ENCODE peak calls at places on chromosomes 6 and 20, in eight cellular contexts. G is sigmoid colon, O is breast epithelium, H is stomach, V is H1, J is suprapubic skin, C is GM12878, L is prostate gland. E is an unnamed sample.

GRCh38 chr6:168627798-168628551 is 187.0 kb downstream of the SMOC2 start:
- DNase-seq in V (no peak), C (no peak), J (no peak), O (no peak), G (peak), H (no peak), L (no peak), E (no peak)

GRCh38 chr20:8667306-8667705 is 401.6 kb upstream of the PLCB4 start:
- DNase-seq in J (no peak), H (no peak), L (no peak), V (no peak), C (no peak), G (no peak), O (no peak), E (no peak)

GRCh38 chr6:103002282-103002681 is 1608.8 kb downstream of the GRIK2 start:
- DNase-seq in G (no peak), O (no peak), V (no peak), J (no peak), H (no peak), C (no peak), L (no peak), E (no peak)

GRCh38 chr6:33276864-33277662 is at the start of gene B3GALT4:
- DNase-seq in O (peak), C (peak), V (peak), G (peak), H (peak), J (peak), L (peak), E (peak)

GRCh38 chr6:152642578-152643375 is 5.6 kb upstream of the SYNE1 start:
- DNase-seq in J (no peak), C (no peak), L (peak), V (peak), H (peak), G (no peak), O (no peak), E (peak)

GRCh38 chr6:79070206-79070825 is 7.7 kb downstream of the PHIP start:
- DNase-seq in G (no peak), H (no peak), L (no peak), V (no peak), O (no peak), C (no peak), J (no peak), E (no peak)

GRCh38 chr20:63023071-63023835 is 16.5 kb upstream of the BHLHE23 start:
- DNase-seq in V (no peak), L (no peak), G (no peak), J (no peak), O (no peak), C (no peak), H (no peak), E (no peak)

GRCh38 chr6:151087861-151088598 is 151.7 kb upstream of the AKAP12 start:
- DNase-seq in H (no peak), J (no peak), L (no peak), V (no peak), C (no peak), O (no peak), G (no peak), E (no peak)

GRCh38 chr6:5028301-5028700 is 24.5 kb upstream of the RPP40 start:
- DNase-seq in V (no peak), H (no peak), O (no peak), L (no peak), G (no peak), C (no peak), J (no peak), E (no peak)

GRCh38 chr6:148501178-148501590 is 158.5 kb downstream of the SASH1 start:
- DNase-seq in V (no peak), C (no peak), L (no peak), G (peak), O (no peak), H (no peak), J (no peak), E (no peak)

GRCh38 chr6:2109796-2110195 is 135.6 kb downstream of the GMDS start:
- DNase-seq in O (no peak), J (no peak), L (no peak), V (no peak), C (no peak), H (no peak), G (no peak), E (no peak)

GRCh38 chr20:38617011-38617829 is 15.6 kb downstream of the ARHGAP40 start:
- DNase-seq in C (no peak), L (no peak), G (no peak), V (no peak), H (no peak), J (no peak), O (peak), E (no peak)

GRCh38 chr6:89612121-89612520 is 26.4 kb downstream of the LYRM2 start:
- DNase-seq in C (no peak), J (no peak), H (no peak), O (no peak), V (peak), G (no peak), L (no peak), E (no peak)

GRCh38 chr20:21513881-21514540 is at the start of gene NKX2-2:
- DNase-seq in G (no peak), V (no peak), C (no peak), H (no peak), L (no peak), J (no peak), O (no peak), E (peak)

GRCh38 chr6:52749546-52750152 is 13.6 kb downstream of the GSTA2 start:
- DNase-seq in O (no peak), J (no peak), L (no peak), C (no peak), V (no peak), H (no peak), G (no peak), E (no peak)

GRCh38 chr6:127030111-127030510 is 88.4 kb upstream of the RSPO3 start:
- DNase-seq in G (no peak), O (no peak), V (no peak), H (no peak), L (no peak), C (no peak), J (no peak), E (no peak)

GRCh38 chr6:15638373-15638772 is 24.5 kb downstream of the DTNBP1 start:
- DNase-seq in G (no peak), J (no peak), H (no peak), O (no peak), V (no peak), C (no peak), L (no peak), E (no peak)

GRCh38 chr6:44422534-44422933 is 35.0 kb downstream of the CDC5L start:
- DNase-seq in V (no peak), L (no peak), J (no peak), O (no peak), H (no peak), C (no peak), G (no peak), E (no peak)

GRCh38 chr6:142756215-142756630 is 188.8 kb downstream of the HIVEP2 start:
- DNase-seq in O (no peak), V (no peak), L (no peak), C (no peak), J (no peak), G (no peak), H (no peak), E (no peak)

GRCh38 chr20:37347891-37348642 is 2.1 kb downstream of the SRC start:
- DNase-seq in H (no peak), L (no peak), J (peak), V (no peak), G (peak), O (no peak), C (no peak), E (no peak)

GRCh38 chr6:159098636-159099106 is 53.9 kb upstream of the TAGAP start:
- DNase-seq in C (no peak), J (no peak), V (no peak), H (no peak), L (no peak), O (no peak), G (no peak), E (peak)

GRCh38 chr6:140051521-140052455 is 677.3 kb upstream of the CITED2 start:
- DNase-seq in C (no peak), J (no peak), H (no peak), G (no peak), L (no peak), V (no peak), O (no peak), E (no peak)

GRCh38 chr6:139257821-139258398 is 33.9 kb downstream of the TXLNB start:
- DNase-seq in V (no peak), O (no peak), L (no peak), G (no peak), J (no peak), H (no peak), C (no peak), E (no peak)

GRCh38 chr20:21808863-21809664 is 103.6 kb downstream of the PAX1 start:
- DNase-seq in L (peak), J (no peak), C (no peak), V (peak), G (no peak), H (peak), O (peak), E (peak)

GRCh38 chr6:56062856-56063255 is 184.5 kb downstream of the COL21A1 start:
- DNase-seq in H (no peak), G (no peak), J (no peak), C (no peak), V (no peak), L (no peak), O (no peak), E (no peak)

GRCh38 chr6:83270971-83271714 is 78.0 kb downstream of the RWDD2A start:
- DNase-seq in G (no peak), H (no peak), O (no peak), C (no peak), V (no peak), L (no peak), J (no peak), E (no peak)

GRCh38 chr20:1377984-1378742 is 14.7 kb downstream of the FKBP1A start:
- DNase-seq in C (no peak), J (no peak), V (no peak), L (no peak), O (no peak), G (no peak), H (no peak), E (no peak)

GRCh38 chr20:19466204-19466928 is 253.9 kb downstream of the SLC24A3 start:
- DNase-seq in J (no peak), O (no peak), C (no peak), V (no peak), H (no peak), L (no peak), G (no peak), E (no peak)

GRCh38 chr6:93417421-93417996 is 1.9 kb downstream of the EPHA7 start:
- DNase-seq in V (no peak), C (no peak), H (no peak), O (no peak), J (no peak), L (no peak), G (peak), E (no peak)

GRCh38 chr6:5846335-5846734 is 160.4 kb downstream of the NRN1 start:
- DNase-seq in L (no peak), O (no peak), V (no peak), G (no peak), J (no peak), H (no peak), C (no peak), E (no peak)

GRCh38 chr6:21441386-21441785 is 152.2 kb upstream of the SOX4 start:
- DNase-seq in O (no peak), G (no peak), L (no peak), V (no peak), H (no peak), C (no peak), J (no peak), E (no peak)
- TF ChIP-seq POLR2AphosphoS5 in O (no peak), G (no peak), L (no peak), V (no peak), H (no peak), C (no peak), J (no peak), E (no peak)

GRCh38 chr6:85449388-85449817 is 480 bp upstream of the NT5E start:
- DNase-seq in V (no peak), C (peak), O (no peak), G (peak), J (no peak), L (no peak), H (no peak), E (no peak)
- TF ChIP-seq POLR2A in V (no peak), C (no peak), O (no peak), G (no peak), J (no peak), L (no peak), H (no peak), E (no peak)

DNA sequence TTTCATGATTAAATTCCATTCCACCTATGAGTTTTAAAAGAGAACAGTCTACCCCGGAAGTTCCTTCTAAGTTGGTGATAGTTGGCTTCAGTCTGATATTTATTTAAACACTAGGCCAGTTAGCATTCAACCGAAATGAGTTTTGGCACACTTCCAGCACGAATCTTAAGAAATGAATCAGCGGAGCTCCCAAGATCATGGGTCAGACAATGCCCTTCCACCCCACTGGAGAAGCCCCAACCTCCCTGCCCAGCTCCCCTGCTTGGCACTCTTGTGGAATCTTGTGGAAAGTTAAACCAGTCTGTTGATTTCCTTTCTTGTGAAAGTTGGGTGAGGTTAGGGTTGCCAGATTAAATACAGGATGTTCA is 64.3 kb downstream of the MKKS start:
- DNase-seq in V (no peak), G (no peak), H (peak), O (no peak), L (no peak), J (no peak), C (no peak), E (no peak)
- TF ChIP-seq POLR2AphosphoS5 in V (no peak), G (no peak), H (no peak), O (no peak), L (no peak), J (no peak), C (no peak), E (no peak)

DNA sequence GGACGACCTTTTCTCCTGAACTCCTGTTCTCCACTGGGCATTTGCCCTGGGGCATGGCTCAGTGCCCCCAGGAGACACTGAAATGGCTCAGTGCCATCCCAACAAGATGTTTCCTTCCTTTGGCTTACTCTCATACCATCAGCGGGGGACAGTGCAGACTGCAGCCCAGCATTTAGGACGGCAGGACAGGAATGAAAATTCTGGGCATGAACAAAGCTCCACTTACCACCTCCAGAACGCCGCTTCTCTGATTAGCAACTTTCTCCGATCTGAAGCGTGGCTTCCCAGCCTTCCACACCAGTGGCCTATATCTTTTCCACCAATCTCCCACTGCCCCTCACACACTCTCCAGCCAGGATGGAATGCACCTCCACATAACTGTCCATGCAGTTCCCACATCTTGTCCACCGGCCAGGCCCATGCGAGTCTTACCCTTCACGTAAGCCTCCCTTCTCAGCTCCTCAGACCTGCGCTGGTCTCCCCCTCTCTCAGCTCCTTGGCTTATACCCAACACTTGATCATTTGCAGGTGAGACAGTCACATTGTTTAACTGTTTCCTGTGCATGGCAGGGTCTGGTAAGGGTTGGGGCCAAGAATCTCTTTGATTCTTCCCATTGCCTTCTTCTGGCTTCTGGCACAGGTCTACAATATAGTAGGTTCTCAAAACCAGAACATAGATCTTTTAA is 114.5 kb downstream of the FYN start:
- DNase-seq in J (no peak), V (no peak), L (no peak), H (no peak), C (no peak), O (no peak), G (no peak), E (no peak)
- TF ChIP-seq POLR2A in J (no peak), V (no peak), L (no peak), H (no peak), C (no peak), O (no peak), G (no peak), E (peak)

DNA sequence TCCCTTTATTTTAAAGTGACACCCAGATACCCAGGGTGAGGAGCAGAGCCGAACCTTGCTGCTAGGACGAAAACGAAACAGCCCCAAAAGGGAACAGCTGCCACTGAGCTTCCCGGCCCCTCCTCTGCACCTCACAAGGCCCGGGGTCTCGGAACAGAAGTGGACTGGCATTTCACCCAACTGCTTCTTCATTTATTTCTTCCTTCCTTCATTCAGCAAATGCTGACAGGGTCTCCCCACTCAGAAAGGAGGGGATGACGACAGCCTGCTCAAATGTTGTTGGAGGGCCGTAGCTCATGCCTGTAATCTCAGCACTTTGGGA is 220.3 kb downstream of the PREX1 start:
- DNase-seq in V (no peak), O (no peak), L (no peak), C (no peak), H (no peak), J (no peak), G (no peak), E (no peak)
- TF ChIP-seq POLR2AphosphoS5 in V (no peak), O (no peak), L (no peak), C (no peak), H (no peak), J (no peak), G (no peak), E (no peak)

GRCh38 chr6:157221817-157222175 is 101.5 kb downstream of the TMEM242 start:
- DNase-seq in O (peak), G (no peak), J (no peak), V (no peak), C (no peak), H (no peak), L (no peak), E (no peak)

GRCh38 chr6:157219201-157220200 is 103.8 kb downstream of the TMEM242 start:
- DNase-seq in O (peak), H (no peak), G (no peak), V (no peak), L (no peak), J (no peak), C (no peak), E (no peak)

GRCh38 chr6:157222201-157222981 is 100.9 kb downstream of the TMEM242 start:
- DNase-seq in H (no peak), L (no peak), C (no peak), V (no peak), J (no peak), O (peak), G (no peak), E (no peak)

GRCh38 chr6:157220485-157220884 is 102.8 kb downstream of the TMEM242 start:
- DNase-seq in O (no peak), J (no peak), C (no peak), G (no peak), L (no peak), H (no peak), V (no peak), E (no peak)

GRCh38 chr6:157221049-157221816 is 102.1 kb downstream of the TMEM242 start:
- DNase-seq in V (no peak), J (peak), L (peak), C (peak), O (peak), H (peak), G (peak), E (peak)
- TF ChIP-seq POLR2A in V (no peak), J (no peak), L (peak), C (peak), O (no peak), H (no peak), G (no peak), E (no peak)

GRCh38 chr6:13302751-13303667 is 25.3 kb downstream of the TBC1D7 start:
- DNase-seq in C (peak), G (peak), O (no peak), L (no peak), J (peak), H (peak), V (no peak), E (no peak)
- TF ChIP-seq POLR2AphosphoS5 in C (peak), G (no peak), O (peak), L (peak), J (peak), H (peak), V (no peak), E (peak)

GRCh38 chr20:50306478-50307423 is 116.1 kb downstream of the CEBPB start:
- DNase-seq in H (no peak), J (no peak), O (no peak), L (no peak), C (no peak), G (no peak), V (no peak), E (no peak)
- TF ChIP-seq POLR2A in H (no peak), J (no peak), O (no peak), L (no peak), C (no peak), G (no peak), V (no peak), E (no peak)

E was measured in upper lobe of left lung.